ENCODE peak calls at places on chromosomes 4 and X, in six cellular contexts. Z is breast epithelium, S is left ventricle myocardium inferior, I is MM.1S, A is mucosa of descending colon, Y is heart right ventricle. Q is an unnamed sample.

GRCh38 chrX:4320436-4320947 is 607.0 kb upstream of the PRKX start:
- DNase-seq in A (no peak), S (no peak), I (peak; percentile 56), Y (no peak), Z (no peak), Q (no peak)

GRCh38 chr4:7597281-7597680 is 162.6 kb upstream of the PSAPL1 start:
- DNase-seq in S (no peak), Y (no peak), Z (no peak), A (no peak), I (no peak), Q (no peak)

GRCh38 chr4:85398276-85398675 is 76.7 kb upstream of the ARHGAP24 start:
- DNase-seq in S (no peak), Z (no peak), I (no peak), Y (no peak), A (no peak), Q (no peak)

GRCh38 chr4:154566639-154567204 is 3.9 kb downstream of the FGB start:
- DNase-seq in S (no peak), A (no peak), I (no peak), Y (no peak), Z (no peak), Q (no peak)

GRCh38 chr4:7108660-7109059 is 40.8 kb upstream of the GRPEL1 start:
- DNase-seq in Z (no peak), A (no peak), I (no peak), S (no peak), Y (no peak), Q (no peak)

GRCh38 chrX:134418317-134419113 is 41.5 kb upstream of the HPRT1 start:
- DNase-seq in I (no peak), S (no peak), Z (no peak), Y (no peak), A (peak; percentile 23), Q (no peak)

GRCh38 chrX:54529166-54529558 is 857 bp upstream of the GNL3L start:
- DNase-seq in S (no peak), A (no peak), Y (no peak), Z (no peak), I (no peak), Q (no peak)

GRCh38 chrX:63754141-63754859 is 30.7 kb downstream of the ARHGEF9 start:
- DNase-seq in Z (no peak), Y (no peak), A (peak; percentile 57), I (no peak), S (no peak), Q (no peak)

GRCh38 chrX:150696264-150696789 is 3.1 kb downstream of the MTMR1 start:
- DNase-seq in Y (no peak), S (no peak), I (peak; percentile 32), A (no peak), Z (no peak), Q (no peak)

GRCh38 chr4:149031399-149031798 is 589.2 kb upstream of the NR3C2 start:
- DNase-seq in Z (no peak), Y (no peak), S (no peak), I (peak; percentile 31), A (no peak), Q (no peak)

GRCh38 chr4:11724731-11725130 is 296.0 kb upstream of the HS3ST1 start:
- DNase-seq in Z (no peak), S (no peak), Y (no peak), I (no peak), A (no peak), Q (no peak)

GRCh38 chr4:87033902-87034301 is 99.1 kb downstream of the AFF1 start:
- DNase-seq in Y (no peak), I (no peak), A (no peak), S (no peak), Z (no peak), Q (no peak)

GRCh38 chr4:74087481-74087880 is 11.5 kb downstream of the CXCL2 start:
- DNase-seq in A (no peak), I (no peak), S (no peak), Y (no peak), Z (no peak), Q (no peak)

GRCh38 chr4:133146574-133147198 is 2.4 kb upstream of the PCDH10 start:
- DNase-seq in Z (no peak), A (no peak), S (no peak), Y (peak; percentile 13), I (peak; percentile 46), Q (peak; percentile 62)

DNA sequence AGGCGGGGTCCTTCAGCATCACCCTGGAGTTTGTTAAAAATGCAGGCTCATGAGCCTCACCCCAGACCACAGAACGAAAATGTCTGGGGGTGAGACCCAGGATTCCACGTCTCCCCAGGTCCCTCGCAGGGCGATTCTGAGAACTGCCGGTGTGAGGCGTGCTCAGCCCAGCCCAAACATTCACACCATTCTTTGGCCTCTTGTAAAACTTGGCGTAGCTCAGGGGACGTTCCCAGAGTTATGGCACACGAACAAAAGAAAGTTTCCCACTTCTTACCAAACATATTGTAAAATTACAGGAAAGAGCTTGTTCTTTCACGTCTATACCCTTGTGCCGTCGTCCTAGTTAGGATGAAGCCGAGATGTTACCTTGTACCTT is 12.9 kb downstream of the CD99 start:
- DNase-seq in Z (no peak), S (peak; percentile 47), Y (peak; percentile 44), A (peak; percentile 72), I (no peak), Q (no peak)
- H3K4me1 ChIP-seq in Z (no peaks in the 10 kb centered on the region), S (peaks cover 99% of the 10 kb centered on the region), Y (peaks cover 97% of the 10 kb centered on the region), A (peaks cover 41% of the 10 kb centered on the region), I (no peaks in the 10 kb centered on the region), Q (peaks cover 98% of the 10 kb centered on the region)

GRCh38 chrX:13691845-13692334 is 3.0 kb downstream of the RAB9A start:
- DNase-seq in Z (no peak), S (no peak), I (no peak), Y (no peak), A (no peak), Q (no peak)

GRCh38 chrX:13694359-13694758 is 5.4 kb downstream of the RAB9A start:
- DNase-seq in A (no peak), Y (no peak), S (no peak), I (no peak), Z (no peak), Q (no peak)

GRCh38 chrX:13694983-13695382 is 6.1 kb downstream of the RAB9A start:
- DNase-seq in S (no peak), A (no peak), Y (no peak), I (no peak), Z (no peak), Q (no peak)

GRCh38 chrX:13692771-13693231 is 3.9 kb downstream of the RAB9A start:
- DNase-seq in Z (no peak), A (no peak), Y (no peak), S (no peak), I (no peak), Q (no peak)

DNA sequence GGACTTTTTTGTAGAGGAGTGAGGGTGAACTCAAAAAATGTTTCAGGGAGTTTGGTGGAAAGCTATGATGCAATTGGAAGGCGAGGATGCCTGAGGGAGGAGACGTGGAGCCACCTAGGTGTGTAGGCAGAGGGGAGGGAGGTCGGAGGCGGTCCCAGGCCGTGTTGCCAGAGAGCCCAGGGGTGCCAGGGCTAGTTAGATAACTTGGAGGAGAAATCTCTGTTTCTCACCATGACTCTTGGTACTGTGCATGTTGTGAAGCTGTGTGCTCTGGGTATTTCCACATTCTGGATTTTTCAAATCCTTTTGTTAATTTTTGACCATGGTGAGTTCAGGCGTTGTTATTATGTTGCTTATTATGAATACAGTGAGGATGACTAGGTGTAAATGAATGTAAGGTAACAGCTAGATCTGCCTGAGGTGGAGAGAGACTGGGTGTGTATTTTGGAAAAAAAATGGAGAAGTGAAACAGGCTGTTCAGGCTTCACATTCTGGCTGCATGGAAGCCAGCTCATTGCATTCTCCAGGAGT is 4.5 kb downstream of the RAB9A start:
- DNase-seq in I (no peak), S (no peak), Y (no peak), Z (no peak), A (no peak), Q (no peak)
- H3K4me1 ChIP-seq in I (no peaks in the 10 kb centered on the region), S (peaks cover 69% of the 10 kb centered on the region), Y (peaks cover 60% of the 10 kb centered on the region), Z (no peaks in the 10 kb centered on the region), A (peaks cover 18% of the 10 kb centered on the region), Q (peaks cover 17% of the 10 kb centered on the region)

GRCh38 chrX:368811-369562 is 17.7 kb downstream of the PPP2R3B start:
- DNase-seq in I (no peak), A (no peak), Y (no peak), Z (no peak), S (peak; percentile 56), Q (no peak)

GRCh38 chrX:371907-372306 is 14.8 kb downstream of the PPP2R3B start:
- DNase-seq in Z (no peak), S (no peak), I (no peak), Y (no peak), A (no peak), Q (no peak)

GRCh38 chrX:370963-371745 is 15.6 kb downstream of the PPP2R3B start:
- DNase-seq in A (no peak), S (no peak), Y (no peak), Z (no peak), I (no peak), Q (no peak)

GRCh38 chrX:369563-370101 is 17.1 kb downstream of the PPP2R3B start:
- DNase-seq in Z (no peak), S (no peak), Y (peak; percentile 9), I (no peak), A (no peak), Q (no peak)

GRCh38 chrX:370244-370962 is 16.3 kb downstream of the PPP2R3B start:
- DNase-seq in Z (no peak), Y (no peak), I (no peak), S (peak; percentile 53), A (no peak), Q (no peak)
- H3K4me1 ChIP-seq in Z (no peaks in the 10 kb centered on the region), Y (peaks cover 52% of the 10 kb centered on the region), I (no peaks in the 10 kb centered on the region), S (peaks cover 44% of the 10 kb centered on the region), A (peaks cover 4% of the 10 kb centered on the region), Q (no peaks in the 10 kb centered on the region)

GRCh38 chr4:76984788-76985211 is 35.2 kb downstream of the SEPTIN11 start:
- DNase-seq in Y (no peak), Z (no peak), I (peak; percentile 21), S (peak; percentile 44), A (no peak), Q (peak; percentile 92)

GRCh38 chr4:76987153-76987562 is 37.6 kb downstream of the SEPTIN11 start:
- DNase-seq in I (no peak), A (no peak), Z (no peak), S (peak; percentile 34), Y (peak; percentile 36), Q (peak; percentile 80)

GRCh38 chr4:76982638-76983579 is 33.4 kb downstream of the SEPTIN11 start:
- DNase-seq in Y (no peak), I (peak; percentile 72), A (no peak), S (no peak), Z (no peak), Q (no peak)

GRCh38 chr4:76981649-76982048 is 32.1 kb downstream of the SEPTIN11 start:
- DNase-seq in Y (no peak), S (no peak), A (no peak), Z (no peak), I (no peak), Q (no peak)

DNA sequence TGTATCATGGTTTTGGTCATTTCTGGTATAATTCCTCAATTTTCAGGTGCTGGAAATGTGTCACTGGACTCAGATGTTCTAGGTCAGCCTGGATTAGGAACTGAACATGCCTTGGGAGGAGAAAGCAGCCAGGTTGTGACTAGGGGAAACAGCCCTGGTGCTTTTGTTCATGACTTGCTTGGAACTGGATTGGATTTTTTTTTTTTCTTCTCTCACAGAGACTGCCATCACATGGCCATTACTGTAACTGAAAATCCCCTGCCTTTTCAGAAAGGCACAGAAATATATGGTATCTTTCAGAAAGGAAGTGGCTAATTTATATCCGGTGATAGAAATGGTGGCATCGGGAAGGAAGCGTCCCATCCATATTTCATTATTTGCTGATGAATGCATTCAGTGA is 34.6 kb downstream of the SEPTIN11 start:
- DNase-seq in I (peak; percentile 85), S (no peak), A (no peak), Y (no peak), Z (no peak), Q (peak; percentile 77)
- H3K4me1 ChIP-seq in I (peaks cover 58% of the 10 kb centered on the region), S (peaks cover 82% of the 10 kb centered on the region), A (peaks cover 38% of the 10 kb centered on the region), Y (peaks cover 82% of the 10 kb centered on the region), Z (no peaks in the 10 kb centered on the region), Q (peaks cover 14% of the 10 kb centered on the region)

Q was measured in sigmoid colon.